ENCODE peak calls at places on chromosomes 11 and 22, in eight cellular contexts. P is body of pancreas, F is A549, V is gastrocnemius medialis, R is IMR-90, M is heart left ventricle, Z is HepG2, I is right lobe of liver. N is an unnamed sample. For H3K4me1, the result is how much of the 10 kb centered on the place peaks cover.

GRCh38 chr11:12216542-12217422 is 106.4 kb downstream of the MICAL2 start:
- ATAC-seq in P (no peak), F (no peak), V (no peak), R (no peak), M (peak), Z (peak), I (no peak), N (no peak)

GRCh38 chr22:32830473-32830872 is 29.0 kb downstream of the TIMP3 start:
- ATAC-seq in P (peak), F (no peak), V (peak), R (no peak), M (peak), Z (no peak), I (peak), N (peak)

GRCh38 chr11:72762641-72763304 is 10.6 kb upstream of the ARAP1 start:
- ATAC-seq in P (no peak), F (no peak), V (no peak), R (no peak), M (no peak), Z (no peak), I (no peak), N (no peak)

GRCh38 chr22:41582694-41583093 is 6.9 kb downstream of the PMM1 start:
- ATAC-seq in P (no peak), F (no peak), V (no peak), R (no peak), M (peak), Z (no peak), I (no peak), N (no peak)

GRCh38 chr11:10314199-10315072 is 9.6 kb downstream of the ADM start:
- ATAC-seq in P (peak), F (peak), V (no peak), R (peak), M (peak), Z (peak), I (peak), N (peak)

GRCh38 chr11:76910620-76911414 is 50.1 kb downstream of the ACER3 start:
- ATAC-seq in P (no peak), F (no peak), V (peak), R (no peak), M (peak), Z (no peak), I (no peak), N (peak)

GRCh38 chr11:125256471-125257010 is 92.0 kb downstream of the PKNOX2 start:
- ATAC-seq in P (no peak), F (no peak), V (no peak), R (no peak), M (no peak), Z (no peak), I (no peak), N (no peak)

GRCh38 chr22:29152381-29153138 is 53.1 kb upstream of the EMID1 start:
- ATAC-seq in P (no peak), F (no peak), V (no peak), R (no peak), M (peak), Z (no peak), I (peak), N (peak)

GRCh38 chr22:30208631-30209603 is 37.6 kb downstream of the LIF start:
- ATAC-seq in P (peak), F (no peak), V (peak), R (peak), M (peak), Z (no peak), I (peak), N (peak)

GRCh38 chr11:6733326-6734030 is 38.3 kb downstream of the OR2AG2 start:
- ATAC-seq in P (no peak), F (no peak), V (no peak), R (no peak), M (no peak), Z (no peak), I (no peak), N (no peak)

GRCh38 chr22:20747223-20747622 is 26.7 kb upstream of the SERPIND1 start:
- ATAC-seq in P (no peak), F (no peak), V (no peak), R (no peak), M (no peak), Z (no peak), I (no peak), N (no peak)

GRCh38 chr11:132640952-132641351 is 891.3 kb downstream of the OPCML start:
- ATAC-seq in P (no peak), F (no peak), V (no peak), R (no peak), M (no peak), Z (no peak), I (no peak), N (no peak)

GRCh38 chr11:116885951-116886629 is 48.7 kb upstream of the APOA1 start:
- ATAC-seq in P (peak), F (no peak), V (peak), R (peak), M (peak), Z (no peak), I (no peak), N (peak)

GRCh38 chr11:116874251-116874650 is 36.8 kb upstream of the APOA1 start:
- ATAC-seq in P (no peak), F (no peak), V (no peak), R (peak), M (peak), Z (no peak), I (no peak), N (no peak)

DNA sequence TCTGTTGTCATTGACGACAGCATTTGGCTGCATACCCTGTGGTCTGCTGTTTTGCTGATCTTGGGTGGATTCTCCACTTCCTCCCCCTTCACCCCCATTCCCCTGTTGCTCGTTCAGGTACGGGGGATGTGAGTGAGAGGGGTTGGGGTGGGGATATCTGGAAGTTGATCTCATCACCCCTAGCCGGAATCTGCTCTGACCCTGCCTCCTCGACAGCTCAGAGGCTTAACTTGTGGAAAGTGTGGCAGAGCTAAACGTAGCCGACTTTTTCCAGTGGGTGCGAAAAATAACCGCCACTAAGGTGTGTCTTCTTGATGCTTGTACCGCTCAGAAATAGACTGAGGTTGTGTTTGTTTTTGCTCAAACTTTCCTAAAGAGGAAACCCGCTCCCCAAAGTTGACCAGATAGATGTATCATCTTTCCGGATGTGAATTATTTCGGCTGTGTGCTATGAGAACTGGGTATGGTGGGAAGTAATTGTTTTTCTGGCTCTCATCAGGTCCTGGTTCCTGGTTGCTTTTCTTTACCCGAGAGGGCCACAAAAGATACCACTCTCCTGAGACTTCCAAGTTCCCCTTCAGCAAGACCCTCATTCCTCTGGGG is 6.6 kb downstream of the ZBTB16 start:
- ATAC-seq in P (no peak), F (no peak), V (no peak), R (no peak), M (no peak), Z (no peak), I (no peak), N (no peak)
- H3K4me1 ChIP-seq in P (half or more), F (under half), V (half or more), R (under half), M (half or more), Z (under half), I (under half), N (half or more)

GRCh38 chr22:18055619-18056160 is 22.1 kb upstream of the PEX26 start:
- ATAC-seq in P (no peak), F (no peak), V (no peak), R (no peak), M (no peak), Z (no peak), I (no peak), N (no peak)

GRCh38 chr22:18057568-18058209 is 20.1 kb upstream of the PEX26 start:
- ATAC-seq in P (peak), F (peak), V (peak), R (peak), M (peak), Z (no peak), I (peak), N (peak)

GRCh38 chr22:18058770-18059169 is 19.0 kb upstream of the PEX26 start:
- ATAC-seq in P (no peak), F (no peak), V (no peak), R (no peak), M (no peak), Z (no peak), I (no peak), N (no peak)

GRCh38 chr22:18056161-18056666 is 21.6 kb upstream of the PEX26 start:
- ATAC-seq in P (peak), F (peak), V (peak), R (peak), M (peak), Z (peak), I (no peak), N (no peak)

DNA sequence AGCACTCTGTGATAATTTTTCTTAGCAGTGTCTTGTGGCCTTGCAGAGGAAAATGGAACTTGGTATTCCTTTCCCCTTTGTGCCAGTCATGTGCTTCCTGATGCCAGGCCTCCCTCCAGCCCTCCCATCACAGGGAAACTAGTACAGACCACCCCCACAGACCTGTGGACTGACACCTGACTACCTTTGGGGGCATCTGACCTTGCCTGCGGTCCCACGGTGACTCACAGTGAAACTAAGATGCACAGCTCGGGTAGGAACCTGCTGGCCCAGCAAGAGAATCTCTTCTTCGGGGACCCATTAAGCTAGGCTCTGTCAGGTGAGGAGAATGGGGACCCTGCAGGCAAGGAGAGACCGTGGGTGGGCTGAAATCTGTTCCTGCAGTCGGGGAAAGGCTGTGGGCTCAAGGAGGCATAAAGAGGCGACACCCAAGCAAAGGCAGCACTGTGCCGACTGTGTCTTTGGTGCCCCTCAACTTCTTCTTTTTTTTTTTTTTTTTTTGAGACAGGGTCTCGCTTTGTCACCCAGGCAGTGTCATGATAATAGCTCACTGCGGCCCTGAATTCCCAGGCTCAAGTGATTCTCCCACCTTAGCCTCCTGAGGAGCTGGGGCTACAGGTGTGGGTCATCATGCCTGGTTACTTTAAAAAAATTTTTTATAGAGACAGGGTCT is 20.9 kb upstream of the PEX26 start:
- ATAC-seq in P (no peak), F (no peak), V (no peak), R (no peak), M (no peak), Z (no peak), I (no peak), N (no peak)
- TF ChIP-seq POLR2A in P (no peak), F (no peak), V (no peak), R (no peak), M (no peak), Z (no peak), I (no peak), N (no peak)

GRCh38 chr11:67648140-67648795 is 2.3 kb downstream of the ACY3 start:
- ATAC-seq in P (peak), F (peak), V (no peak), R (no peak), M (no peak), Z (peak), I (peak), N (no peak)
- TF ChIP-seq CTCF in P (peak), F (peak), V (no peak), R (no peak), M (no peak), Z (peak), I (no peak), N (no peak)

GRCh38 chr11:88487646-88488045 is 150.1 kb upstream of the CTSC start:
- ATAC-seq in P (no peak), F (no peak), V (no peak), R (no peak), M (no peak), Z (no peak), I (no peak), N (no peak)
- H3K4me1 ChIP-seq in P (under half), F (under half), V (under half), R (under half), M (under half), Z (under half), I (under half), N (under half)

GRCh38 chr11:65425971-65426838 is 3.6 kb downstream of the NEAT1 start:
- ATAC-seq in P (no peak), F (no peak), V (peak), R (no peak), M (no peak), Z (no peak), I (no peak), N (no peak)
- TF ChIP-seq POLR2A in P (no peak), F (no peak), V (no peak), R (no peak), M (no peak), Z (peak), I (peak), N (no peak)

GRCh38 chr11:60314607-60315321 is 12.3 kb upstream of the MS4A6E start:
- ATAC-seq in P (no peak), F (no peak), V (no peak), R (no peak), M (no peak), Z (no peak), I (peak), N (no peak)
- TF ChIP-seq CTCF in P (no peak), F (no peak), V (no peak), R (no peak), M (no peak), Z (no peak), I (no peak), N (no peak)